ENCODE peak calls at places on chromosome 2, in eight cellular contexts. I is coronary artery; B is GM12878; N is A549; Z is adrenal gland; A is CD4-positive, CD25-positive, alpha-beta regulatory T cell; Y is heart right ventricle; J is neural progenitor cell. R is an unnamed sample.

GRCh38 chr2:189609853-189610252 is 29.3 kb upstream of the SLC40A1 start:
- DNase-seq in N (no peak), I (no peak), B (no peak), A (no peak), J (no peak), Z (peak; percentile 24), Y (no peak), R (no peak)

GRCh38 chr2:56534321-56534720 is 350.5 kb downstream of the CCDC85A start:
- DNase-seq in A (no peak), B (no peak), I (no peak), N (no peak), Z (no peak), J (no peak), Y (no peak), R (no peak)

GRCh38 chr2:104444392-104444791 is 409.5 kb upstream of the POU3F3 start:
- DNase-seq in I (no peak), J (no peak), Z (no peak), A (no peak), Y (no peak), B (no peak), N (no peak), R (no peak)

GRCh38 chr2:11996618-11997017 is 250.2 kb downstream of the LPIN1 start:
- DNase-seq in A (no peak), N (no peak), I (no peak), J (no peak), B (no peak), Y (no peak), Z (no peak), R (no peak)

GRCh38 chr2:7403092-7403775 is 486.0 kb downstream of the RNF144A start:
- DNase-seq in A (no peak), B (no peak), I (no peak), Z (no peak), N (no peak), J (no peak), Y (no peak), R (no peak)

GRCh38 chr2:188853307-188853706 is 120.9 kb upstream of the COL3A1 start:
- DNase-seq in Y (no peak), N (no peak), J (no peak), Z (no peak), A (no peak), I (no peak), B (no peak), R (no peak)

GRCh38 chr2:136112317-136112891 is 5.5 kb downstream of the CXCR4 start:
- DNase-seq in Y (no peak), I (no peak), J (peak; percentile 28), A (peak; percentile 37), B (no peak), Z (no peak), N (no peak), R (no peak)

GRCh38 chr2:163665817-163666216 is 70.0 kb downstream of the FIGN start:
- DNase-seq in B (no peak), Y (no peak), J (no peak), Z (no peak), I (no peak), A (no peak), N (peak; percentile 56), R (no peak)

GRCh38 chr2:64222351-64222750 is 78.1 kb upstream of the PELI1 start:
- DNase-seq in I (no peak), Z (peak; percentile 32), J (no peak), A (no peak), B (no peak), N (no peak), Y (no peak), R (no peak)

GRCh38 chr2:29749041-29749440 is 172.3 kb downstream of the ALK start:
- DNase-seq in Z (no peak), I (no peak), B (no peak), Y (no peak), N (no peak), A (no peak), J (no peak), R (no peak)

GRCh38 chr2:216365518-216365917 is 6.8 kb downstream of the MARCHF4 start:
- DNase-seq in A (no peak), I (no peak), J (no peak), N (no peak), B (no peak), Z (no peak), Y (no peak), R (no peak)

GRCh38 chr2:170495896-170496295 is 219.2 kb upstream of the SP5 start:
- DNase-seq in I (no peak), Y (no peak), N (no peak), A (no peak), Z (no peak), B (no peak), J (no peak), R (no peak)

GRCh38 chr2:43269074-43269572 is 42.7 kb upstream of the ZFP36L2 start:
- DNase-seq in Z (peak; percentile 96), I (peak; percentile 98), N (peak; percentile 19), A (no peak), Y (peak; percentile 80), B (no peak), J (peak; percentile 43), R (peak; percentile 63)

GRCh38 chr2:237955640-237956401 is 11.0 kb upstream of the UBE2F start:
- DNase-seq in B (no peak), A (no peak), N (no peak), I (no peak), J (peak; percentile 51), Z (no peak), Y (no peak), R (no peak)

GRCh38 chr2:39127973-39128372 is 7.1 kb upstream of the SOS1 start:
- DNase-seq in Z (no peak), B (peak; percentile 84), J (no peak), I (no peak), A (peak; percentile 89), N (no peak), Y (no peak), R (peak; percentile 53)

GRCh38 chr2:172455121-172455515 is 27.7 kb downstream of the ITGA6 start:
- DNase-seq in A (no peak), Z (no peak), J (no peak), Y (no peak), I (no peak), B (no peak), N (no peak), R (no peak)

GRCh38 chr2:15939854-15940660 is at the start of gene MYCN:
- DNase-seq in I (no peak), B (no peak), A (peak; percentile 68), Y (peak; percentile 27), Z (peak; percentile 32), N (peak; percentile 72), J (peak; percentile 95), R (peak; percentile 81)

GRCh38 chr2:159124441-159124911 is 156.0 kb downstream of the TANC1 start:
- DNase-seq in B (no peak), J (no peak), A (peak; percentile 33), I (no peak), N (peak; percentile 63), Y (no peak), Z (peak; percentile 82), R (peak; percentile 78)

GRCh38 chr2:159124931-159125467 is 156.6 kb downstream of the TANC1 start:
- DNase-seq in Z (no peak), I (no peak), Y (no peak), B (no peak), N (no peak), J (no peak), A (no peak), R (no peak)

GRCh38 chr2:159125858-159126257 is 157.4 kb downstream of the TANC1 start:
- DNase-seq in I (no peak), B (no peak), J (no peak), A (no peak), Z (no peak), Y (no peak), N (no peak), R (no peak)

GRCh38 chr2:159128191-159128590 is 158.3 kb downstream of the WDSUB1 start:
- DNase-seq in N (no peak), B (no peak), I (no peak), J (no peak), A (no peak), Z (no peak), Y (peak; percentile 42), R (no peak)

GRCh38 chr2:159126653-159127052 is 158.2 kb downstream of the TANC1 start:
- DNase-seq in J (no peak), N (no peak), A (no peak), Y (no peak), Z (no peak), B (no peak), I (no peak), R (no peak)
- H3K27ac ChIP-seq in J (no peak overlapping the region), N (no peak overlapping the region), A (no peak overlapping the region), Y (peak overlapping the region; percentile 41), Z (no peak overlapping the region), B (no peak overlapping the region), I (no peak overlapping the region), R (no peak overlapping the region)

GRCh38 chr2:149686136-149686535 is 98.6 kb upstream of the MMADHC start:
- DNase-seq in I (no peak), Y (no peak), J (no peak), Z (no peak), B (no peak), N (no peak), A (no peak), R (no peak)
- H3K27ac ChIP-seq in I (no peak overlapping the region), Y (no peak overlapping the region), J (no peak overlapping the region), Z (no peak overlapping the region), B (no peak overlapping the region), N (no peak overlapping the region), A (no peak overlapping the region), R (no peak overlapping the region)

DNA sequence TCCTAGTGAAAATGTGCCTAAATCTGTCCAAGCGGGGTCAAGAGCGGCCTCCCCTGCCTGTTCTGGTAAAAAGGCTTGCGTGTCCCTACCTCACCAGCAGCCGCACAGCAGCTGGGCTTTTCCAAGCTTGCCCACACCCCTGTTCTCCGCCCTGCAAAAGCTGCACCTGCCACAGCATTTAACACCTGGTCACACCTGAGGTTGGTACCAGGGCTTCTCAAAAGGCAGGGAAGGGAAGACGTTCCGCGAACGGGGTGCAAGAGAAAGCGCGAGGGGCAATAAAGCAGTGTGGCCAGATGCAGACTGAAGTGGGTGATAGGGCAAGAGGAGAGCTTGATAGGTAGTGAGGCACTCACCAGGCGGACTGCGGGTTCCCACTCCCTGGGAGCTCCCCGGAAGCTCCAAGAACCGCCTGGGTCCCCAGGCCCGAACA is 25.6 kb upstream of the TMEM182 start:
- DNase-seq in N (peak; percentile 22), J (peak; percentile 34), Z (peak; percentile 33), B (no peak), A (no peak), Y (no peak), I (no peak), R (peak; percentile 68)
- H3K27ac ChIP-seq in N (peak overlapping the region; percentile 90), J (no peak overlapping the region), Z (peak overlapping the region; percentile 57), B (peak overlapping the region; percentile 68), A (peak overlapping the region; percentile 64), Y (peak overlapping the region; percentile 85), I (peak overlapping the region; percentile 78), R (peak overlapping the region; percentile 87)

GRCh38 chr2:134109246-134109645 is 144.6 kb upstream of the MGAT5 start:
- DNase-seq in J (no peak), B (no peak), Y (no peak), Z (no peak), I (no peak), A (no peak), N (no peak), R (no peak)

GRCh38 chr2:134107402-134107801 is 146.5 kb upstream of the MGAT5 start:
- DNase-seq in B (no peak), J (peak; percentile 71), I (no peak), Z (no peak), A (no peak), Y (no peak), N (no peak), R (no peak)

GRCh38 chr2:134108124-134108523 is 145.7 kb upstream of the MGAT5 start:
- DNase-seq in Y (no peak), N (no peak), A (no peak), B (no peak), Z (no peak), J (no peak), I (no peak), R (no peak)

GRCh38 chr2:134109725-134110124 is 144.1 kb upstream of the MGAT5 start:
- DNase-seq in N (no peak), I (no peak), B (no peak), A (no peak), J (no peak), Z (no peak), Y (no peak), R (no peak)

GRCh38 chr2:134110532-134110931 is 143.3 kb upstream of the MGAT5 start:
- DNase-seq in A (no peak), J (no peak), Y (no peak), B (no peak), I (no peak), Z (no peak), N (no peak), R (no peak)
- H3K27ac ChIP-seq in A (no peak overlapping the region), J (no peak overlapping the region), Y (no peak overlapping the region), B (no peak overlapping the region), I (no peak overlapping the region), Z (no peak overlapping the region), N (no peak overlapping the region), R (no peak overlapping the region)

R was measured in Peyer's patch.